ENCODE peak calls at places on chromosomes 4 and X, in eight cellular contexts. One of them, this sample, is unnamed. For H3K9me3, the result is how much of the 10 kb centered on the place peaks cover.

GRCh38 chrX:94524867-94525266 is 850.9 kb downstream of the FAM133A start:
- DNase-seq in esophagus squamous epithelium: no peak
- DNase-seq in testis: peak
- DNase-seq in ovary: no peak
- DNase-seq in K562: peak
- DNase-seq in heart left ventricle: no peak
- DNase-seq in Peyer's patch: no peak
- DNase-seq in transverse colon: no peak
- DNase-seq in this sample: no peak

GRCh38 chrX:10189317-10190268 is 32.8 kb downstream of the CLCN4 start:
- DNase-seq in K562: peak
- DNase-seq in transverse colon: peak
- DNase-seq in esophagus squamous epithelium: no peak
- DNase-seq in testis: peak
- DNase-seq in Peyer's patch: peak
- DNase-seq in ovary: peak
- DNase-seq in heart left ventricle: peak
- DNase-seq in this sample: no peak

GRCh38 chr4:53688186-53688790 is 97.0 kb upstream of the LNX1 start:
- DNase-seq in Peyer's patch: no peak
- DNase-seq in K562: no peak
- DNase-seq in heart left ventricle: peak
- DNase-seq in ovary: no peak
- DNase-seq in esophagus squamous epithelium: no peak
- DNase-seq in testis: no peak
- DNase-seq in transverse colon: no peak
- DNase-seq in this sample: no peak

GRCh38 chrX:130378008-130378669 is 7.3 kb downstream of the GPR119 start:
- DNase-seq in testis: no peak
- DNase-seq in K562: no peak
- DNase-seq in Peyer's patch: no peak
- DNase-seq in ovary: no peak
- DNase-seq in esophagus squamous epithelium: no peak
- DNase-seq in transverse colon: no peak
- DNase-seq in heart left ventricle: no peak
- DNase-seq in this sample: no peak

GRCh38 chr4:6873792-6874461 is 35.7 kb upstream of the TBC1D14 start:
- DNase-seq in Peyer's patch: peak
- DNase-seq in ovary: peak
- DNase-seq in heart left ventricle: peak
- DNase-seq in transverse colon: peak
- DNase-seq in K562: peak
- DNase-seq in esophagus squamous epithelium: no peak
- DNase-seq in testis: peak
- DNase-seq in this sample: peak

GRCh38 chr4:38322709-38323108 is 341.3 kb upstream of the KLF3 start:
- DNase-seq in K562: peak
- DNase-seq in heart left ventricle: peak
- DNase-seq in transverse colon: no peak
- DNase-seq in testis: no peak
- DNase-seq in esophagus squamous epithelium: no peak
- DNase-seq in ovary: peak
- DNase-seq in Peyer's patch: no peak
- DNase-seq in this sample: no peak

GRCh38 chrX:71542411-71542810 is 9.5 kb downstream of the OGT start:
- DNase-seq in ovary: no peak
- DNase-seq in esophagus squamous epithelium: no peak
- DNase-seq in Peyer's patch: no peak
- DNase-seq in heart left ventricle: no peak
- DNase-seq in K562: no peak
- DNase-seq in testis: no peak
- DNase-seq in transverse colon: no peak
- DNase-seq in this sample: no peak

GRCh38 chrX:16882188-16882587 is 12.0 kb upstream of the RBBP7 start:
- DNase-seq in heart left ventricle: no peak
- DNase-seq in esophagus squamous epithelium: no peak
- DNase-seq in testis: peak
- DNase-seq in transverse colon: peak
- DNase-seq in Peyer's patch: peak
- DNase-seq in ovary: peak
- DNase-seq in K562: no peak
- DNase-seq in this sample: no peak

GRCh38 chr4:104571341-104571740 is 76.6 kb upstream of the CXXC4 start:
- DNase-seq in ovary: no peak
- DNase-seq in testis: no peak
- DNase-seq in K562: no peak
- DNase-seq in transverse colon: no peak
- DNase-seq in esophagus squamous epithelium: no peak
- DNase-seq in heart left ventricle: no peak
- DNase-seq in Peyer's patch: no peak
- DNase-seq in this sample: no peak

GRCh38 chr4:78732332-78733104 is 43.6 kb upstream of the BMP2K start:
- DNase-seq in ovary: no peak
- DNase-seq in esophagus squamous epithelium: no peak
- DNase-seq in Peyer's patch: no peak
- DNase-seq in K562: peak
- DNase-seq in testis: no peak
- DNase-seq in heart left ventricle: no peak
- DNase-seq in transverse colon: no peak
- DNase-seq in this sample: no peak

GRCh38 chr4:109434007-109434792 is 585 bp downstream of the SEC24B start:
- DNase-seq in ovary: peak
- DNase-seq in transverse colon: peak
- DNase-seq in heart left ventricle: peak
- DNase-seq in K562: no peak
- DNase-seq in testis: peak
- DNase-seq in Peyer's patch: peak
- DNase-seq in esophagus squamous epithelium: no peak
- DNase-seq in this sample: no peak

GRCh38 chr4:38132140-38132673 is 172.0 kb downstream of the PTTG2 start:
- DNase-seq in ovary: peak
- DNase-seq in Peyer's patch: peak
- DNase-seq in testis: peak
- DNase-seq in heart left ventricle: peak
- DNase-seq in transverse colon: peak
- DNase-seq in esophagus squamous epithelium: no peak
- DNase-seq in K562: no peak
- DNase-seq in this sample: no peak

GRCh38 chr4:94455081-94455480 is 3.3 kb downstream of the PDLIM5 start:
- DNase-seq in heart left ventricle: peak
- DNase-seq in testis: no peak
- DNase-seq in K562: no peak
- DNase-seq in ovary: peak
- DNase-seq in transverse colon: peak
- DNase-seq in esophagus squamous epithelium: no peak
- DNase-seq in Peyer's patch: no peak
- DNase-seq in this sample: no peak

GRCh38 chr4:6772223-6772928 is 10.2 kb upstream of the KIAA0232 start:
- DNase-seq in ovary: no peak
- DNase-seq in testis: no peak
- DNase-seq in heart left ventricle: no peak
- DNase-seq in esophagus squamous epithelium: no peak
- DNase-seq in Peyer's patch: no peak
- DNase-seq in K562: no peak
- DNase-seq in transverse colon: peak
- DNase-seq in this sample: no peak

GRCh38 chrX:101208152-101208905 is 11.3 kb upstream of the DRP2 start:
- DNase-seq in transverse colon: no peak
- DNase-seq in esophagus squamous epithelium: no peak
- DNase-seq in testis: no peak
- DNase-seq in heart left ventricle: no peak
- DNase-seq in ovary: no peak
- DNase-seq in K562: no peak
- DNase-seq in Peyer's patch: no peak
- DNase-seq in this sample: no peak

GRCh38 chr4:40283968-40284367 is 51.2 kb upstream of the CHRNA9 start:
- DNase-seq in ovary: no peak
- DNase-seq in testis: no peak
- DNase-seq in transverse colon: no peak
- DNase-seq in K562: no peak
- DNase-seq in esophagus squamous epithelium: no peak
- DNase-seq in heart left ventricle: no peak
- DNase-seq in Peyer's patch: peak
- DNase-seq in this sample: no peak

GRCh38 chr4:36278789-36279188 is 2.6 kb upstream of the DTHD1 start:
- DNase-seq in ovary: no peak
- DNase-seq in heart left ventricle: no peak
- DNase-seq in K562: no peak
- DNase-seq in testis: no peak
- DNase-seq in esophagus squamous epithelium: no peak
- DNase-seq in Peyer's patch: no peak
- DNase-seq in transverse colon: no peak
- DNase-seq in this sample: no peak
- H3K27ac ChIP-seq in ovary: no peak
- H3K27ac ChIP-seq in heart left ventricle: no peak
- H3K27ac ChIP-seq in K562: no peak
- H3K27ac ChIP-seq in testis: no peak
- H3K27ac ChIP-seq in esophagus squamous epithelium: peak
- H3K27ac ChIP-seq in Peyer's patch: no peak
- H3K27ac ChIP-seq in transverse colon: no peak
- H3K27ac ChIP-seq in this sample: no peak

GRCh38 chr4:145014365-145014764 is 83.6 kb downstream of the ANAPC10 start:
- DNase-seq in testis: no peak
- DNase-seq in ovary: no peak
- DNase-seq in transverse colon: no peak
- DNase-seq in Peyer's patch: no peak
- DNase-seq in heart left ventricle: no peak
- DNase-seq in esophagus squamous epithelium: no peak
- DNase-seq in K562: no peak
- DNase-seq in this sample: no peak

DNA sequence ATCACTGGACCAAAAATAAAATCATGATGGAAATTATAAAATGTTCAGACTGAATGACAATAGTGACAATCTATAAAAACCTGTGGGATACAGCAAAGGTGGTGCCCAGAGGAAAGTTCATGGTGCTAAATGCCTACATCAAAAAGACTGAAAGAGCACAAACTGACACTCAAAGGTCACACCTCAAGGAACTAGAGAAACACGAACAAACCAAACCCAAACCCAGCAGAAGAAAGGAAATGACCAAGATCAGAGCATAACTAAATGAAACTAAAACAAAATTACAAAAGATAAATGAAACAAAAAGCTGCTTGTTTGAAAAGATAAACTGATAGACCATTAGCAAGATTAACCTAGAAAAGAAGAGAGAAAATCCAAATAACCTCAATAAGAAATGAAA is 78.7 kb downstream of the ANAPC10 start:
- DNase-seq in esophagus squamous epithelium: no peak
- DNase-seq in K562: no peak
- DNase-seq in ovary: no peak
- DNase-seq in Peyer's patch: no peak
- DNase-seq in testis: no peak
- DNase-seq in heart left ventricle: no peak
- DNase-seq in transverse colon: no peak
- DNase-seq in this sample: no peak
- H3K9me3 ChIP-seq in esophagus squamous epithelium: under half
- H3K9me3 ChIP-seq in K562: under half
- H3K9me3 ChIP-seq in ovary: under half
- H3K9me3 ChIP-seq in Peyer's patch: under half
- H3K9me3 ChIP-seq in testis: under half
- H3K9me3 ChIP-seq in heart left ventricle: under half
- H3K9me3 ChIP-seq in transverse colon: under half
- H3K9me3 ChIP-seq in this sample: under half

GRCh38 chr4:74932832-74933561 is at the start of gene PARM1:
- DNase-seq in K562: peak
- DNase-seq in Peyer's patch: peak
- DNase-seq in ovary: peak
- DNase-seq in testis: peak
- DNase-seq in heart left ventricle: peak
- DNase-seq in transverse colon: peak
- DNase-seq in esophagus squamous epithelium: peak
- DNase-seq in this sample: peak
- TF ChIP-seq POLR2A in K562: no peak
- TF ChIP-seq POLR2A in Peyer's patch: peak
- TF ChIP-seq POLR2A in ovary: peak
- TF ChIP-seq POLR2A in testis: peak
- TF ChIP-seq POLR2A in heart left ventricle: peak
- TF ChIP-seq POLR2A in transverse colon: peak
- TF ChIP-seq POLR2A in esophagus squamous epithelium: peak
- TF ChIP-seq POLR2A in this sample: no peak

GRCh38 chr4:703336-704197 is 2.1 kb upstream of the PCGF3 start:
- DNase-seq in transverse colon: no peak
- DNase-seq in heart left ventricle: no peak
- DNase-seq in Peyer's patch: no peak
- DNase-seq in ovary: no peak
- DNase-seq in esophagus squamous epithelium: no peak
- DNase-seq in K562: no peak
- DNase-seq in testis: no peak
- DNase-seq in this sample: no peak

GRCh38 chr4:706834-707598 is 1.4 kb downstream of the PCGF3 start:
- DNase-seq in testis: no peak
- DNase-seq in transverse colon: no peak
- DNase-seq in ovary: no peak
- DNase-seq in Peyer's patch: no peak
- DNase-seq in K562: no peak
- DNase-seq in heart left ventricle: no peak
- DNase-seq in esophagus squamous epithelium: no peak
- DNase-seq in this sample: no peak

GRCh38 chr4:705278-706082 is at the start of gene PCGF3:
- DNase-seq in esophagus squamous epithelium: peak
- DNase-seq in ovary: peak
- DNase-seq in testis: peak
- DNase-seq in transverse colon: peak
- DNase-seq in heart left ventricle: peak
- DNase-seq in Peyer's patch: peak
- DNase-seq in K562: peak
- DNase-seq in this sample: peak

GRCh38 chr4:704198-704891 is 1.3 kb upstream of the PCGF3 start:
- DNase-seq in esophagus squamous epithelium: no peak
- DNase-seq in K562: no peak
- DNase-seq in testis: no peak
- DNase-seq in ovary: no peak
- DNase-seq in heart left ventricle: no peak
- DNase-seq in transverse colon: no peak
- DNase-seq in Peyer's patch: no peak
- DNase-seq in this sample: no peak

GRCh38 chr4:704971-705277 is 708 bp upstream of the PCGF3 start:
- DNase-seq in esophagus squamous epithelium: no peak
- DNase-seq in K562: no peak
- DNase-seq in ovary: no peak
- DNase-seq in heart left ventricle: no peak
- DNase-seq in testis: no peak
- DNase-seq in Peyer's patch: no peak
- DNase-seq in transverse colon: no peak
- DNase-seq in this sample: no peak
- H3K27ac ChIP-seq in esophagus squamous epithelium: peak
- H3K27ac ChIP-seq in K562: peak
- H3K27ac ChIP-seq in ovary: no peak
- H3K27ac ChIP-seq in heart left ventricle: no peak
- H3K27ac ChIP-seq in testis: no peak
- H3K27ac ChIP-seq in Peyer's patch: peak
- H3K27ac ChIP-seq in transverse colon: peak
- H3K27ac ChIP-seq in this sample: peak

GRCh38 chrX:52380993-52381392 is 12.2 kb downstream of the XAGE2 start:
- DNase-seq in K562: no peak
- DNase-seq in heart left ventricle: no peak
- DNase-seq in esophagus squamous epithelium: no peak
- DNase-seq in transverse colon: no peak
- DNase-seq in testis: no peak
- DNase-seq in Peyer's patch: no peak
- DNase-seq in ovary: no peak
- DNase-seq in this sample: no peak
- H3K9me3 ChIP-seq in K562: under half
- H3K9me3 ChIP-seq in heart left ventricle: under half
- H3K9me3 ChIP-seq in esophagus squamous epithelium: under half
- H3K9me3 ChIP-seq in transverse colon: under half
- H3K9me3 ChIP-seq in testis: under half
- H3K9me3 ChIP-seq in Peyer's patch: under half
- H3K9me3 ChIP-seq in ovary: under half
- H3K9me3 ChIP-seq in this sample: under half

GRCh38 chr4:184382189-184382846 is 92.0 kb downstream of the IRF2 start:
- DNase-seq in transverse colon: peak
- DNase-seq in testis: no peak
- DNase-seq in esophagus squamous epithelium: no peak
- DNase-seq in Peyer's patch: no peak
- DNase-seq in K562: no peak
- DNase-seq in heart left ventricle: no peak
- DNase-seq in ovary: no peak
- DNase-seq in this sample: no peak
- TF ChIP-seq POLR2A in transverse colon: no peak
- TF ChIP-seq POLR2A in testis: no peak
- TF ChIP-seq POLR2A in esophagus squamous epithelium: no peak
- TF ChIP-seq POLR2A in Peyer's patch: no peak
- TF ChIP-seq POLR2A in K562: no peak
- TF ChIP-seq POLR2A in heart left ventricle: no peak
- TF ChIP-seq POLR2A in ovary: no peak
- TF ChIP-seq POLR2A in this sample: no peak

This sample was measured in upper lobe of left lung.